ENCODE peak calls at places on chromosomes 5 and 9, in nine cellular contexts. One of them, this sample, is unnamed.

GRCh38 chr5:116666901-116667300 is 92.3 kb upstream of the SEMA6A start:
- DNase-seq in type B pancreatic cell: no peak
- DNase-seq in left ventricle myocardium inferior: no peak
- DNase-seq in heart right ventricle: no peak
- DNase-seq in H9: no peak
- DNase-seq in GM10248: no peak
- DNase-seq in hepatocyte: no peak
- DNase-seq in endothelial cell: no peak
- DNase-seq in HFF-Myc: no peak
- DNase-seq in this sample: no peak

GRCh38 chr9:13568851-13569618 is 289.5 kb upstream of the MPDZ start:
- DNase-seq in type B pancreatic cell: no peak
- DNase-seq in left ventricle myocardium inferior: peak
- DNase-seq in heart right ventricle: peak
- DNase-seq in H9: peak
- DNase-seq in GM10248: no peak
- DNase-seq in hepatocyte: peak
- DNase-seq in endothelial cell: peak
- DNase-seq in HFF-Myc: no peak
- DNase-seq in this sample: no peak

GRCh38 chr5:142841511-142842255 is 71.5 kb downstream of the ARHGAP26 start:
- DNase-seq in type B pancreatic cell: no peak
- DNase-seq in left ventricle myocardium inferior: peak
- DNase-seq in heart right ventricle: peak
- DNase-seq in H9: peak
- DNase-seq in GM10248: no peak
- DNase-seq in hepatocyte: no peak
- DNase-seq in endothelial cell: no peak
- DNase-seq in HFF-Myc: peak
- DNase-seq in this sample: no peak

GRCh38 chr5:122323738-122324137 is 11.7 kb downstream of the SNCAIP start:
- DNase-seq in type B pancreatic cell: no peak
- DNase-seq in left ventricle myocardium inferior: no peak
- DNase-seq in heart right ventricle: no peak
- DNase-seq in H9: no peak
- DNase-seq in GM10248: no peak
- DNase-seq in hepatocyte: no peak
- DNase-seq in endothelial cell: no peak
- DNase-seq in HFF-Myc: no peak
- DNase-seq in this sample: no peak

GRCh38 chr9:994005-994404 is 17.6 kb downstream of the DMRT3 start:
- DNase-seq in type B pancreatic cell: no peak
- DNase-seq in left ventricle myocardium inferior: no peak
- DNase-seq in heart right ventricle: no peak
- DNase-seq in H9: no peak
- DNase-seq in GM10248: no peak
- DNase-seq in hepatocyte: no peak
- DNase-seq in endothelial cell: no peak
- DNase-seq in HFF-Myc: no peak
- DNase-seq in this sample: peak

GRCh38 chr9:125169889-125170288 is 19.7 kb downstream of the PPP6C start:
- DNase-seq in type B pancreatic cell: no peak
- DNase-seq in left ventricle myocardium inferior: no peak
- DNase-seq in heart right ventricle: no peak
- DNase-seq in H9: no peak
- DNase-seq in GM10248: no peak
- DNase-seq in hepatocyte: no peak
- DNase-seq in endothelial cell: no peak
- DNase-seq in HFF-Myc: no peak
- DNase-seq in this sample: no peak

GRCh38 chr9:128819716-128820664 is 1.7 kb downstream of the ENDOG start:
- DNase-seq in type B pancreatic cell: no peak
- DNase-seq in left ventricle myocardium inferior: peak
- DNase-seq in heart right ventricle: peak
- DNase-seq in H9: no peak
- DNase-seq in GM10248: no peak
- DNase-seq in hepatocyte: peak
- DNase-seq in endothelial cell: no peak
- DNase-seq in HFF-Myc: no peak
- DNase-seq in this sample: no peak

GRCh38 chr9:6598249-6598725 is 47.2 kb downstream of the GLDC start:
- DNase-seq in type B pancreatic cell: no peak
- DNase-seq in left ventricle myocardium inferior: no peak
- DNase-seq in heart right ventricle: no peak
- DNase-seq in H9: no peak
- DNase-seq in GM10248: peak
- DNase-seq in hepatocyte: no peak
- DNase-seq in endothelial cell: no peak
- DNase-seq in HFF-Myc: no peak
- DNase-seq in this sample: no peak

GRCh38 chr5:17218353-17219005 is 1.0 kb downstream of the BASP1 start:
- DNase-seq in type B pancreatic cell: peak
- DNase-seq in left ventricle myocardium inferior: peak
- DNase-seq in heart right ventricle: peak
- DNase-seq in H9: no peak
- DNase-seq in GM10248: peak
- DNase-seq in hepatocyte: peak
- DNase-seq in endothelial cell: peak
- DNase-seq in HFF-Myc: no peak
- DNase-seq in this sample: no peak

GRCh38 chr9:21812415-21812814 is 10.0 kb downstream of the MTAP start:
- DNase-seq in type B pancreatic cell: no peak
- DNase-seq in left ventricle myocardium inferior: no peak
- DNase-seq in heart right ventricle: no peak
- DNase-seq in H9: no peak
- DNase-seq in GM10248: no peak
- DNase-seq in hepatocyte: no peak
- DNase-seq in endothelial cell: peak
- DNase-seq in HFF-Myc: no peak
- DNase-seq in this sample: no peak

GRCh38 chr5:140345919-140346347 is 470 bp downstream of the HBEGF start:
- DNase-seq in type B pancreatic cell: no peak
- DNase-seq in left ventricle myocardium inferior: peak
- DNase-seq in heart right ventricle: peak
- DNase-seq in H9: peak
- DNase-seq in GM10248: peak
- DNase-seq in hepatocyte: peak
- DNase-seq in endothelial cell: peak
- DNase-seq in HFF-Myc: no peak
- DNase-seq in this sample: peak

GRCh38 chr5:87705876-87706275 is 293.1 kb upstream of the CCNH start:
- DNase-seq in type B pancreatic cell: no peak
- DNase-seq in left ventricle myocardium inferior: no peak
- DNase-seq in heart right ventricle: no peak
- DNase-seq in H9: no peak
- DNase-seq in GM10248: no peak
- DNase-seq in hepatocyte: no peak
- DNase-seq in endothelial cell: no peak
- DNase-seq in HFF-Myc: no peak
- DNase-seq in this sample: no peak

GRCh38 chr9:121883281-121884056 is 209.6 kb downstream of the TTLL11 start:
- DNase-seq in type B pancreatic cell: no peak
- DNase-seq in left ventricle myocardium inferior: no peak
- DNase-seq in heart right ventricle: no peak
- DNase-seq in H9: no peak
- DNase-seq in GM10248: no peak
- DNase-seq in hepatocyte: no peak
- DNase-seq in endothelial cell: no peak
- DNase-seq in HFF-Myc: no peak
- DNase-seq in this sample: no peak

GRCh38 chr9:70395652-70396051 is 18.8 kb downstream of the KLF9 start:
- DNase-seq in type B pancreatic cell: no peak
- DNase-seq in left ventricle myocardium inferior: no peak
- DNase-seq in heart right ventricle: no peak
- DNase-seq in H9: no peak
- DNase-seq in GM10248: no peak
- DNase-seq in hepatocyte: no peak
- DNase-seq in endothelial cell: no peak
- DNase-seq in HFF-Myc: no peak
- DNase-seq in this sample: no peak

GRCh38 chr9:135644631-135645218 is 5.4 kb upstream of the GLT6D1 start:
- DNase-seq in type B pancreatic cell: no peak
- DNase-seq in left ventricle myocardium inferior: no peak
- DNase-seq in heart right ventricle: no peak
- DNase-seq in H9: peak
- DNase-seq in GM10248: no peak
- DNase-seq in hepatocyte: peak
- DNase-seq in endothelial cell: no peak
- DNase-seq in HFF-Myc: no peak
- DNase-seq in this sample: peak

GRCh38 chr5:10704949-10705621 is 55.9 kb downstream of the DAP start:
- DNase-seq in type B pancreatic cell: no peak
- DNase-seq in left ventricle myocardium inferior: no peak
- DNase-seq in heart right ventricle: no peak
- DNase-seq in H9: no peak
- DNase-seq in GM10248: no peak
- DNase-seq in hepatocyte: no peak
- DNase-seq in endothelial cell: no peak
- DNase-seq in HFF-Myc: peak
- DNase-seq in this sample: no peak

GRCh38 chr5:61619289-61619688 is 287.2 kb downstream of the ZSWIM6 start:
- DNase-seq in type B pancreatic cell: no peak
- DNase-seq in left ventricle myocardium inferior: no peak
- DNase-seq in heart right ventricle: no peak
- DNase-seq in H9: no peak
- DNase-seq in GM10248: no peak
- DNase-seq in hepatocyte: no peak
- DNase-seq in endothelial cell: no peak
- DNase-seq in HFF-Myc: no peak
- DNase-seq in this sample: no peak

DNA sequence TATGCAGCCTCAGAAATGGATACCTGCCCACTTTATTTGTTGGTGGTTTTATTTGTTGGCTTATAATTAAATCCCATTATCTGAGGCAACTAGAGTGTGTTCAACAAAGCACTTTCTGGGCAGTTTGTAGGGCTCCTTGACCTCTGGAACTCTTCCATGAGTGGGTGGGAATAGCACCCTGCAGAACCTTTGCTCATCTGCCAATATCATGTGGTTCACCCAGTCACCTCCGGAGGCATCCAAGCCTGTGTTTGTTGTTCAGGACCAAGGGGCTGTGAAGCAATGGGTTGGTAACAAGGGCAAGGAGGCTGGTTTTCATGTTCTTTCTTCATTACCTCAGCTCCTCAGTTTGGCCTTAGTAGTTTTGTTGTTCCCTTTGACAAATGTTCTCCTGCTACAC is 314.0 kb downstream of the NDUFS4 start:
- DNase-seq in type B pancreatic cell: no peak
- DNase-seq in left ventricle myocardium inferior: no peak
- DNase-seq in heart right ventricle: no peak
- DNase-seq in H9: peak
- DNase-seq in GM10248: no peak
- DNase-seq in hepatocyte: peak
- DNase-seq in endothelial cell: no peak
- DNase-seq in HFF-Myc: no peak
- DNase-seq in this sample: no peak
- TF ChIP-seq CTCF in type B pancreatic cell: peak
- TF ChIP-seq CTCF in left ventricle myocardium inferior: no peak
- TF ChIP-seq CTCF in heart right ventricle: no peak
- TF ChIP-seq CTCF in H9: peak
- TF ChIP-seq CTCF in GM10248: no peak
- TF ChIP-seq CTCF in hepatocyte: no peak
- TF ChIP-seq CTCF in endothelial cell: no peak
- TF ChIP-seq CTCF in HFF-Myc: peak
- TF ChIP-seq CTCF in this sample: peak

DNA sequence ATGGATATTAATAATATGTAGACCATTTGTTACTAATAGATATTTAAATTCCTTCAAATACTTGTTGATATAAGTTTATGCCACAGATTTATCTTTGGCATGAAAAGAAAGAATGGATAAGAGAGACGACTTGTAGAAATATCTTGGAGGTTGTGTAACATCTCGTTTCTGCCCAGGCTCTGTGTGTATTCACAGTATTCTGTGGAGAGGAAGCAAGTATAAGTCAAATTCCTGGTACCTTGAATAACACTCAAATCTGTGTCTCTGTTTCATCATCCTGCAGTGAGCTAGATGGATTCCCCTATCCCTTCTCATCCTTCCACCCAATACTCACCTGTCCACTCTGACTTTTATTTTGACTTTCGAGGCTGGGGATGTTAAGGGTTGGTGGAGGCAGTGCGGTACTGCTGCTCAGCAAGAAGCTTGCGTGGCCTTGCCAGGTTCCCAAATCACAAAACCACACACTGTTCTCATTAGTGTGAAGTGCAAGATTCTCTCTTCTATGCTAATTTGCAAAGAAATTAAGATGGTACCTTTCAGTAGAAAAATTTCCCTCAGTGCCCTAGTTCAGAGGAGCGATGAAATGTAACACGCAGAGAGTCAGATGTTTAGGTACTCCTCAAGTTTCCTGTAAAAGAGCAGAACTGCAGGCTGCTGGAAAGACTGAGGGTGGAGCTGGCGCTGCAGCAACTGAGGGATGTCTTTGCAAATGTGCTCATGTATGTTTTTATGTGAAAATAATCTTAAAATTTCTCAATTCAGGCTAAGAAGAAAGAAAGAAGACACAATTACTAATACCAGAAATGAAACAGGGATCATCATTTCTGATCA is 42.6 kb upstream of the ANKRD18A start:
- DNase-seq in type B pancreatic cell: no peak
- DNase-seq in left ventricle myocardium inferior: no peak
- DNase-seq in heart right ventricle: no peak
- DNase-seq in H9: no peak
- DNase-seq in GM10248: no peak
- DNase-seq in hepatocyte: peak
- DNase-seq in endothelial cell: no peak
- DNase-seq in HFF-Myc: no peak
- DNase-seq in this sample: no peak
- TF ChIP-seq CTCF in type B pancreatic cell: peak
- TF ChIP-seq CTCF in left ventricle myocardium inferior: peak
- TF ChIP-seq CTCF in heart right ventricle: no peak
- TF ChIP-seq CTCF in H9: peak
- TF ChIP-seq CTCF in GM10248: peak
- TF ChIP-seq CTCF in hepatocyte: peak
- TF ChIP-seq CTCF in endothelial cell: no peak
- TF ChIP-seq CTCF in HFF-Myc: peak
- TF ChIP-seq CTCF in this sample: peak

GRCh38 chr9:99000480-99001395 is 57.0 kb downstream of the COL15A1 start:
- DNase-seq in type B pancreatic cell: peak
- DNase-seq in left ventricle myocardium inferior: peak
- DNase-seq in heart right ventricle: no peak
- DNase-seq in H9: peak
- DNase-seq in GM10248: peak
- DNase-seq in hepatocyte: peak
- DNase-seq in endothelial cell: peak
- DNase-seq in HFF-Myc: peak
- DNase-seq in this sample: peak
- TF ChIP-seq CTCF in type B pancreatic cell: peak
- TF ChIP-seq CTCF in left ventricle myocardium inferior: peak
- TF ChIP-seq CTCF in heart right ventricle: peak
- TF ChIP-seq CTCF in H9: peak
- TF ChIP-seq CTCF in GM10248: peak
- TF ChIP-seq CTCF in hepatocyte: peak
- TF ChIP-seq CTCF in endothelial cell: peak
- TF ChIP-seq CTCF in HFF-Myc: peak
- TF ChIP-seq CTCF in this sample: peak

DNA sequence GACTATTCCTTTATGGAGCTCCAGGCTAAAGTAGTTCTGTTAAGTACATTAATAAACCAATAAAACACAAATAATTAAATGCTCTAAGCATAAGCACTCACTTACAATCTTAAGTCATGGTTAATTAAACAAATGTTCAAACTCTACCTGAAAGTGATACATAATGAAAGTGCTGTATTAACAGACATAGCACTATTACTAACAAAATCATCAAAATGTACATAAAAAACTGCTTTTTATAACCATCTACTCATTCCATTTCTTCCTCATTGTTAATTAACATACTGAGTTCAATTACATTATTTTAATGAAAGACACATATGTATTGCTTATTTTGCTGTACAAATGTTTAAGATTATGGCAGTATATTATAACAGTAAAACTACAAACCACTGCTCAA is 107.3 kb downstream of the AP3B1 start:
- DNase-seq in type B pancreatic cell: no peak
- DNase-seq in left ventricle myocardium inferior: no peak
- DNase-seq in heart right ventricle: no peak
- DNase-seq in H9: no peak
- DNase-seq in GM10248: no peak
- DNase-seq in hepatocyte: no peak
- DNase-seq in endothelial cell: no peak
- DNase-seq in HFF-Myc: no peak
- DNase-seq in this sample: no peak
- TF ChIP-seq CTCF in type B pancreatic cell: no peak
- TF ChIP-seq CTCF in left ventricle myocardium inferior: no peak
- TF ChIP-seq CTCF in heart right ventricle: no peak
- TF ChIP-seq CTCF in H9: no peak
- TF ChIP-seq CTCF in GM10248: no peak
- TF ChIP-seq CTCF in hepatocyte: no peak
- TF ChIP-seq CTCF in endothelial cell: no peak
- TF ChIP-seq CTCF in HFF-Myc: no peak
- TF ChIP-seq CTCF in this sample: no peak

This sample was measured in osteocyte.